ENCODE peak calls at places on chromosomes 16 and 17, in five cellular contexts. One of them, this sample, is unnamed.

GRCh38 chr16:35450648-35451047 is 1991.2 kb downstream of the TP53TG3F start:
- DNase-seq in A549: no peak
- DNase-seq in AG10803: no peak
- DNase-seq in lower leg skin: no peak
- DNase-seq in OCI-LY7: no peak
- DNase-seq in this sample: no peak

GRCh38 chr17:60361889-60362288 is 30.0 kb downstream of the USP32 start:
- DNase-seq in lower leg skin: no peak
- DNase-seq in A549: no peak
- DNase-seq in AG10803: no peak
- DNase-seq in OCI-LY7: no peak
- DNase-seq in this sample: no peak

GRCh38 chr17:48626470-48627241 is 498 bp upstream of the HOXB9 start:
- DNase-seq in lower leg skin: no peak
- DNase-seq in AG10803: peak
- DNase-seq in A549: peak
- DNase-seq in OCI-LY7: no peak
- DNase-seq in this sample: no peak

GRCh38 chr16:71807905-71808592 is 585 bp downstream of the AP1G1 start:
- DNase-seq in lower leg skin: peak
- DNase-seq in OCI-LY7: no peak
- DNase-seq in A549: peak
- DNase-seq in AG10803: peak
- DNase-seq in this sample: peak

GRCh38 chr17:20721151-20721550 is 141.6 kb downstream of the CDRT15L2 start:
- DNase-seq in AG10803: peak
- DNase-seq in OCI-LY7: no peak
- DNase-seq in lower leg skin: no peak
- DNase-seq in A549: no peak
- DNase-seq in this sample: no peak

GRCh38 chr17:67636312-67636711 is 81.4 kb upstream of the NOL11 start:
- DNase-seq in AG10803: no peak
- DNase-seq in lower leg skin: no peak
- DNase-seq in A549: no peak
- DNase-seq in OCI-LY7: no peak
- DNase-seq in this sample: no peak

GRCh38 chr16:81940781-81941560 is 70.3 kb downstream of the SDR42E1 start:
- DNase-seq in OCI-LY7: no peak
- DNase-seq in AG10803: peak
- DNase-seq in lower leg skin: no peak
- DNase-seq in A549: peak
- DNase-seq in this sample: peak

GRCh38 chr16:35908942-35909341 is 2449.5 kb downstream of the TP53TG3F start:
- DNase-seq in lower leg skin: no peak
- DNase-seq in AG10803: no peak
- DNase-seq in A549: no peak
- DNase-seq in OCI-LY7: peak
- DNase-seq in this sample: no peak

GRCh38 chr17:50349241-50349595 is 3.3 kb downstream of the XYLT2 start:
- DNase-seq in OCI-LY7: no peak
- DNase-seq in lower leg skin: no peak
- DNase-seq in A549: no peak
- DNase-seq in AG10803: no peak
- DNase-seq in this sample: no peak

GRCh38 chr16:10385725-10386516 is at the start of gene ATF7IP2:
- DNase-seq in A549: peak
- DNase-seq in AG10803: peak
- DNase-seq in OCI-LY7: peak
- DNase-seq in lower leg skin: peak
- DNase-seq in this sample: peak

GRCh38 chr17:43019418-43019817 is 2.8 kb downstream of the VAT1 start:
- DNase-seq in A549: no peak
- DNase-seq in OCI-LY7: no peak
- DNase-seq in AG10803: peak
- DNase-seq in lower leg skin: no peak
- DNase-seq in this sample: peak

GRCh38 chr17:876272-876671 is 94.1 kb downstream of the MRM3 start:
- DNase-seq in A549: no peak
- DNase-seq in OCI-LY7: no peak
- DNase-seq in lower leg skin: no peak
- DNase-seq in AG10803: no peak
- DNase-seq in this sample: no peak

GRCh38 chr17:10197721-10198508 is 491 bp downstream of the GAS7 start:
- DNase-seq in A549: no peak
- DNase-seq in OCI-LY7: no peak
- DNase-seq in AG10803: no peak
- DNase-seq in lower leg skin: no peak
- DNase-seq in this sample: peak

GRCh38 chr16:12386076-12386641 is 409.6 kb downstream of the SNX29 start:
- DNase-seq in OCI-LY7: no peak
- DNase-seq in A549: no peak
- DNase-seq in lower leg skin: no peak
- DNase-seq in AG10803: no peak
- DNase-seq in this sample: no peak

GRCh38 chr16:86886651-86887050 is 308.3 kb downstream of the FOXL1 start:
- DNase-seq in AG10803: no peak
- DNase-seq in A549: no peak
- DNase-seq in lower leg skin: no peak
- DNase-seq in OCI-LY7: no peak
- DNase-seq in this sample: no peak

GRCh38 chr16:22786284-22786683 is 27.7 kb upstream of the HS3ST2 start:
- DNase-seq in lower leg skin: no peak
- DNase-seq in AG10803: no peak
- DNase-seq in A549: no peak
- DNase-seq in OCI-LY7: no peak
- DNase-seq in this sample: no peak

GRCh38 chr17:7558544-7559306 is at the start of gene TNFSF13:
- DNase-seq in AG10803: no peak
- DNase-seq in A549: no peak
- DNase-seq in lower leg skin: no peak
- DNase-seq in OCI-LY7: no peak
- DNase-seq in this sample: no peak

GRCh38 chr16:1244881-1245280 is 4.4 kb downstream of the TPSAB1 start:
- DNase-seq in lower leg skin: no peak
- DNase-seq in OCI-LY7: no peak
- DNase-seq in AG10803: no peak
- DNase-seq in A549: no peak
- DNase-seq in this sample: no peak

GRCh38 chr17:38674013-38674748 is 576 bp downstream of the EPOP start:
- DNase-seq in AG10803: no peak
- DNase-seq in OCI-LY7: peak
- DNase-seq in lower leg skin: no peak
- DNase-seq in A549: peak
- DNase-seq in this sample: no peak

GRCh38 chr17:41663451-41664171 is 25.1 kb upstream of the EIF1 start:
- DNase-seq in AG10803: no peak
- DNase-seq in A549: no peak
- DNase-seq in lower leg skin: no peak
- DNase-seq in OCI-LY7: no peak
- DNase-seq in this sample: no peak

GRCh38 chr16:57993897-57994296 is 6.6 kb downstream of the ZNF319 start:
- DNase-seq in OCI-LY7: no peak
- DNase-seq in lower leg skin: no peak
- DNase-seq in A549: no peak
- DNase-seq in AG10803: no peak
- DNase-seq in this sample: no peak

GRCh38 chr17:2025220-2025621 is at the start of gene RTN4RL1:
- DNase-seq in lower leg skin: peak
- DNase-seq in A549: peak
- DNase-seq in OCI-LY7: peak
- DNase-seq in AG10803: peak
- DNase-seq in this sample: peak

GRCh38 chr17:8318010-8318409 is 8.0 kb downstream of the ARHGEF15 start:
- DNase-seq in AG10803: no peak
- DNase-seq in lower leg skin: no peak
- DNase-seq in A549: no peak
- DNase-seq in OCI-LY7: no peak
- DNase-seq in this sample: no peak

GRCh38 chr16:59116744-59117143 is 382.6 kb upstream of the GOT2 start:
- DNase-seq in OCI-LY7: no peak
- DNase-seq in lower leg skin: no peak
- DNase-seq in A549: no peak
- DNase-seq in AG10803: no peak
- DNase-seq in this sample: no peak

GRCh38 chr16:72199938-72200337 is 28.0 kb upstream of the PMFBP1 start:
- DNase-seq in OCI-LY7: no peak
- DNase-seq in A549: no peak
- DNase-seq in AG10803: no peak
- DNase-seq in lower leg skin: no peak
- DNase-seq in this sample: no peak

GRCh38 chr17:21375162-21375560 is 996 bp upstream of the KCNJ12 start:
- DNase-seq in lower leg skin: no peak
- DNase-seq in A549: no peak
- DNase-seq in AG10803: no peak
- DNase-seq in OCI-LY7: no peak
- DNase-seq in this sample: no peak

GRCh38 chr17:76453431-76453743 is 435 bp upstream of the UBE2O start:
- DNase-seq in lower leg skin: no peak
- DNase-seq in OCI-LY7: no peak
- DNase-seq in A549: no peak
- DNase-seq in AG10803: no peak
- DNase-seq in this sample: no peak

GRCh38 chr16:28191364-28191985 is 20.3 kb downstream of the XPO6 start:
- DNase-seq in A549: no peak
- DNase-seq in AG10803: no peak
- DNase-seq in OCI-LY7: no peak
- DNase-seq in lower leg skin: no peak
- DNase-seq in this sample: no peak

GRCh38 chr16:86479419-86479818 is 30.9 kb upstream of the FOXF1 start:
- DNase-seq in AG10803: peak
- DNase-seq in A549: no peak
- DNase-seq in OCI-LY7: no peak
- DNase-seq in lower leg skin: no peak
- DNase-seq in this sample: no peak

GRCh38 chr17:78896091-78896833 is 6.7 kb downstream of the CEP295NL start:
- DNase-seq in lower leg skin: no peak
- DNase-seq in OCI-LY7: no peak
- DNase-seq in AG10803: no peak
- DNase-seq in A549: no peak
- DNase-seq in this sample: no peak

GRCh38 chr17:64477849-64478248 is 19.0 kb downstream of the POLG2 start:
- DNase-seq in lower leg skin: no peak
- DNase-seq in AG10803: no peak
- DNase-seq in OCI-LY7: no peak
- DNase-seq in A549: no peak
- DNase-seq in this sample: peak

DNA sequence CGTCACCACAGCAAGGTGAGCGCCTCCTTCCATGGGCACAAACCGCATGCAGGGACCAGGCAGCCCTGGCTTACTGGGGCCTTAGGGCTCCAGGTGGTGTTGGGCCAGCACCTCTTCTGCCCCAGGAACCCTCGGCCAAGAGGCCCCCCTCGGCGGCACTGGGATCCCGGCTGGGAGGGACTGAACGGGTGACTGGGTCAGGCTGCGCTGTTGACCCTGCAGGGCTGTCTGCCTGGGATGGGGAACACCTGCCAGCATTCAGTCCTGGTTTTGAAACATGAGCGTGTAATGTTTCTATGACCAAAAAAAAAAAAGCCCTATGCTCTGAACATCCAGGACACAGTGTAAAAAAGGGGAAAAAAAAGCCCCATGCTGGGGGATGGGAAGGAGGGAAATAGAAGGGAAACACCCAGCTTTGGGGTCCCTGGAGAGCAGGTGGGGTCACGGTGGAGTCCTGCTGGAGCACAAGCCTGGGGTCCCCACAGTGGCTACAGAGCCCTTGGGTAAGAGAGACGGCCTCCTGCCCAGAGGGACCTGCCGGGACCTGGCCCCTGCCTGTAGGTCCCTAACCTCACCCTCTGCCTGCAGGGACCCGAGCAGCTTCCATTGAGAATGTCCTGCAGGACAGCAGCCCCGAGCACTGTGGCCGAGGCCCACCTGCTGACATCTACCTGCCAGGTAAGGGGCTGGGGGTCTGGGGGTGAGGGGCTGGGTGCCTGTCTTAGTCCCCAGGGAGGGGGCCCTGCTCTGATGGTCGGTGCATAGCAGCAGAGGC is 9.9 kb upstream of the NUDT16L1 start:
- DNase-seq in A549: no peak
- DNase-seq in lower leg skin: no peak
- DNase-seq in AG10803: no peak
- DNase-seq in OCI-LY7: no peak
- DNase-seq in this sample: no peak
- TF ChIP-seq CTCF in A549: peak
- TF ChIP-seq CTCF in lower leg skin: no peak
- TF ChIP-seq CTCF in AG10803: no peak
- TF ChIP-seq CTCF in OCI-LY7: no peak
- TF ChIP-seq CTCF in this sample: no peak

DNA sequence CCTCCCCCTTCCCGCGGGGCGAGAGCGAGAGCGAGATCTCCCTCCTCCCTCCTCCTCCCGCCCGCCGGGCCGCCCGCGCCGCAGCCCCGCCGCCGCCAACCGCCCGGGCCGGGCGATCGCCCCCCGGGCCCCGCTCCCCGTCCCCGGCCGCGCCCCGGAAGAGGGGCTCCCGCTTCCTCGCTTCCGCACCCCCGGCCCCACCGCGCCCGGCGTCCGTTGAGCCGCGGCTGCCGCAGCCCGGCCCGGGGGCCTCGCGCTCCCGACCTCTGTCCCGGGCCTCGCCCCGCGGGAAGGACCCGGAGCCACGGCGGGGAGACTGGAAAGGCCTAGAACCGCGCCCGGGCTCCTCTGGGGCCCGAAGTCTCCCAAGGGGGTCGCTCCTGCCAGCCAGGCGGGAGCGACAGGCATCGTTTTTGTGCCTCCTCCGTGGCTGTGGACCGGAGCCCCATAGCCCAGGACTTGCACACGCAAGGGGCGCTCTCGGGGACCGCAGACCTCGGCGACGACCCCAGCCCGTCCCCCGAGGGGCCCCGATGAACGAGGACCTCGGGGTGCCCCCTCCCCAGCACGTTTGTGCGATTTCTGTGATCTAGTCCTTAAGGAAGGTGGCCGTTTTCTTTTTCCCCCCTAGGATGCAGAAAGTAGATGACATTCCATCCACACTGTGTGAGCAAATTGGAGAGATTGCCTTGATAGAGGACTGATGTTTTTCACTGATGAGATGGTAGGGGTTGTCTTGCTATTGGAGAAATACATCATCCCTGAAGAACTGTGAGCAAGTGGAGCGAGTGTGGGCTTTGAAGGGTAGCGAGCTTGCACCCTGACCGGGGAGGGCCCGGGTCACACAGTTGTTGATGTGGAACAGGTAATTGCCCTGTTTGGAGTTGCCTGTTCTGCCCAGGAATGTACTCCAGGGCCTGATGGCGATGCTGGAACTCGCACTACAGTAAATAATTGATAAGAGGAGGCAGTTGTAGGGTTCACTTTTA is 610 bp downstream of the BANP start:
- DNase-seq in lower leg skin: no peak
- DNase-seq in OCI-LY7: peak
- DNase-seq in AG10803: peak
- DNase-seq in A549: no peak
- DNase-seq in this sample: no peak
- TF ChIP-seq CTCF in lower leg skin: no peak
- TF ChIP-seq CTCF in OCI-LY7: peak
- TF ChIP-seq CTCF in AG10803: peak
- TF ChIP-seq CTCF in A549: no peak
- TF ChIP-seq CTCF in this sample: peak

GRCh38 chr17:47618416-47618815 is 31.3 kb upstream of the KPNB1 start:
- DNase-seq in lower leg skin: no peak
- DNase-seq in AG10803: peak
- DNase-seq in A549: peak
- DNase-seq in OCI-LY7: no peak
- DNase-seq in this sample: peak
- TF ChIP-seq CTCF in lower leg skin: no peak
- TF ChIP-seq CTCF in AG10803: peak
- TF ChIP-seq CTCF in A549: peak
- TF ChIP-seq CTCF in OCI-LY7: peak
- TF ChIP-seq CTCF in this sample: peak

GRCh38 chr17:66040402-66040801 is 151.5 kb downstream of the CEP112 start:
- DNase-seq in A549: no peak
- DNase-seq in OCI-LY7: no peak
- DNase-seq in AG10803: no peak
- DNase-seq in lower leg skin: no peak
- DNase-seq in this sample: peak
- TF ChIP-seq CTCF in A549: peak
- TF ChIP-seq CTCF in OCI-LY7: peak
- TF ChIP-seq CTCF in AG10803: no peak
- TF ChIP-seq CTCF in lower leg skin: no peak
- TF ChIP-seq CTCF in this sample: peak